ENCODE peak calls at places on chromosome 21, in ten cellular contexts. E is cardiac muscle cell, H is posterior vena cava, R is uterus, W is fibroblast of lung, U is activated T-cell treated with anti-CD3 and anti-CD28 coated beads for 1 hour, O is endothelial cell, Y is fibroblast of mammary gland, P is Caki2, I is heart right ventricle. C is an unnamed sample.

GRCh38 chr21:34313116-34313515 is 50.7 kb upstream of the KCNE2 start:
- DNase-seq in E (no peak), H (no peak), R (no peak), W (peak; percentile 28), U (no peak), O (no peak), Y (no peak), P (no peak), I (no peak), C (no peak)

GRCh38 chr21:17612565-17613241 is at the start of gene BTG3:
- DNase-seq in E (peak; percentile 87), H (peak; percentile 94), R (peak; percentile 86), W (peak; percentile 81), U (peak; percentile 80), O (peak; percentile 76), Y (peak; percentile 68), P (peak; percentile 78), I (peak; percentile 80), C (peak; percentile 94)

GRCh38 chr21:38979271-38980196 is 173.8 kb downstream of the ETS2 start:
- DNase-seq in E (no peak), H (peak; percentile 36), R (no peak), W (peak; percentile 29), U (no peak), O (no peak), Y (peak; percentile 64), P (peak; percentile 27), I (no peak), C (peak; percentile 49)

GRCh38 chr21:46119565-46120271 is 21.8 kb downstream of the COL6A2 start:
- DNase-seq in E (no peak), H (peak; percentile 79), R (peak; percentile 18), W (no peak), U (no peak), O (no peak), Y (peak; percentile 5), P (no peak), I (peak; percentile 3), C (no peak)

GRCh38 chr21:38712076-38712475 is 93.7 kb upstream of the ETS2 start:
- DNase-seq in E (peak; percentile 48), H (no peak), R (peak; percentile 21), W (peak; percentile 36), U (no peak), O (peak; percentile 44), Y (peak; percentile 55), P (peak; percentile 22), I (peak; percentile 19), C (peak; percentile 44)

GRCh38 chr21:44556879-44557278 is 1.7 kb downstream of the KRTAP10-3 start:
- DNase-seq in E (no peak), H (peak; percentile 48), R (no peak), W (no peak), U (no peak), O (no peak), Y (no peak), P (no peak), I (no peak), C (no peak)

GRCh38 chr21:15042531-15042930 is 22.3 kb downstream of the NRIP1 start:
- DNase-seq in E (no peak), H (no peak), R (no peak), W (no peak), U (no peak), O (no peak), Y (no peak), P (no peak), I (no peak), C (no peak)

GRCh38 chr21:45584786-45585185 is 42.5 kb upstream of the SLC19A1 start:
- DNase-seq in E (no peak), H (peak; percentile 65), R (peak; percentile 1), W (no peak), U (no peak), O (no peak), Y (no peak), P (no peak), I (no peak), C (no peak)

GRCh38 chr21:20999567-21000169 is 1.5 kb downstream of the NCAM2 start:
- DNase-seq in E (peak; percentile 65), H (no peak), R (no peak), W (peak; percentile 27), U (no peak), O (peak; percentile 62), Y (peak; percentile 59), P (peak; percentile 16), I (peak; percentile 34), C (peak; percentile 71)

GRCh38 chr21:39321424-39321823 is 8.0 kb upstream of the BRWD1 start:
- DNase-seq in E (no peak), H (no peak), R (no peak), W (no peak), U (no peak), O (no peak), Y (no peak), P (no peak), I (no peak), C (no peak)

GRCh38 chr21:36803801-36804452 is 105.0 kb downstream of the SIM2 start:
- DNase-seq in E (no peak), H (no peak), R (no peak), W (no peak), U (no peak), O (no peak), Y (no peak), P (no peak), I (no peak), C (no peak)

GRCh38 chr21:41497008-41497407 is 10.9 kb downstream of the TMPRSS2 start:
- DNase-seq in E (no peak), H (no peak), R (no peak), W (no peak), U (no peak), O (no peak), Y (no peak), P (no peak), I (no peak), C (no peak)

GRCh38 chr21:23452384-23453083 is 2154.7 kb downstream of the MRPL39 start:
- DNase-seq in E (peak; percentile 57), H (no peak), R (no peak), W (no peak), U (no peak), O (peak; percentile 34), Y (no peak), P (peak; percentile 71), I (no peak), C (no peak)

GRCh38 chr21:45479691-45480675 is 62.3 kb downstream of the SLC19A1 start:
- DNase-seq in E (no peak), H (no peak), R (no peak), W (no peak), U (no peak), O (no peak), Y (no peak), P (no peak), I (no peak), C (no peak)

GRCh38 chr21:17613242-17613676 is 558 bp upstream of the BTG3 start:
- DNase-seq in E (no peak), H (peak; percentile 83), R (peak; percentile 46), W (peak; percentile 21), U (no peak), O (no peak), Y (peak; percentile 10), P (peak; percentile 19), I (no peak), C (peak; percentile 18)

GRCh38 chr21:25750085-25750484 is 15.3 kb downstream of the GABPA start:
- DNase-seq in E (no peak), H (no peak), R (no peak), W (no peak), U (no peak), O (no peak), Y (no peak), P (no peak), I (no peak), C (no peak)

GRCh38 chr21:33541105-33541711 is 709 bp downstream of the GART start:
- DNase-seq in E (no peak), H (no peak), R (no peak), W (peak; percentile 7), U (no peak), O (no peak), Y (peak; percentile 28), P (peak; percentile 52), I (no peak), C (no peak)

GRCh38 chr21:31897311-31897710 is 24.5 kb downstream of the HUNK start:
- DNase-seq in E (no peak), H (no peak), R (no peak), W (peak; percentile 37), U (no peak), O (no peak), Y (peak; percentile 12), P (no peak), I (no peak), C (no peak)

GRCh38 chr21:35059742-35060141 is 10.6 kb upstream of the RUNX1 start:
- DNase-seq in E (no peak), H (no peak), R (no peak), W (peak; percentile 77), U (no peak), O (no peak), Y (peak; percentile 47), P (no peak), I (no peak), C (no peak)

GRCh38 chr21:38950388-38951094 is 144.8 kb downstream of the ETS2 start:
- DNase-seq in E (no peak), H (no peak), R (no peak), W (no peak), U (no peak), O (no peak), Y (peak; percentile 48), P (peak; percentile 66), I (no peak), C (no peak)

GRCh38 chr21:43842742-43843141 is 22.3 kb upstream of the AGPAT3 start:
- DNase-seq in E (no peak), H (no peak), R (no peak), W (no peak), U (no peak), O (no peak), Y (no peak), P (no peak), I (no peak), C (no peak)

GRCh38 chr21:14911351-14911750 is 153.4 kb downstream of the NRIP1 start:
- DNase-seq in E (no peak), H (no peak), R (no peak), W (no peak), U (no peak), O (no peak), Y (no peak), P (no peak), I (no peak), C (no peak)

GRCh38 chr21:17402885-17403477 is 109.9 kb upstream of the CXADR start:
- DNase-seq in E (no peak), H (no peak), R (no peak), W (peak; percentile 66), U (no peak), O (no peak), Y (peak; percentile 89), P (no peak), I (no peak), C (no peak)

GRCh38 chr21:33042812-33043211 is 17.1 kb downstream of the OLIG2 start:
- DNase-seq in E (no peak), H (no peak), R (no peak), W (peak; percentile 93), U (no peak), O (no peak), Y (peak; percentile 93), P (peak; percentile 58), I (no peak), C (peak; percentile 66)

GRCh38 chr21:29305561-29305960 is 6.8 kb downstream of the BACH1 start:
- DNase-seq in E (no peak), H (no peak), R (no peak), W (no peak), U (no peak), O (no peak), Y (no peak), P (no peak), I (no peak), C (no peak)

GRCh38 chr21:16345757-16346156 is 616.0 kb downstream of the USP25 start:
- DNase-seq in E (no peak), H (no peak), R (no peak), W (no peak), U (no peak), O (no peak), Y (no peak), P (no peak), I (no peak), C (no peak)

GRCh38 chr21:24428539-24429186 is 1178.6 kb downstream of the MRPL39 start:
- DNase-seq in E (no peak), H (no peak), R (no peak), W (no peak), U (no peak), O (no peak), Y (no peak), P (no peak), I (no peak), C (no peak)

GRCh38 chr21:33202464-33203363 is 27.0 kb upstream of the IFNAR2 start:
- DNase-seq in E (no peak), H (no peak), R (no peak), W (no peak), U (no peak), O (no peak), Y (no peak), P (peak; percentile 22), I (no peak), C (no peak)